ENCODE peak calls at places on chromosome 7, in nine cellular contexts. C is fibroblast of lung, U is T follicular helper cell, O is Caco-2, X is A172, Y is coronary artery, L is choroid plexus epithelial cell, V is HTR-8/SVneo, W is T-helper 1 cell. T is an unnamed sample.

GRCh38 chr7:464712-465461 is 54.8 kb downstream of the PDGFA start:
- DNase-seq in C (peak), U (no peak), O (no peak), X (no peak), Y (no peak), L (peak), V (no peak), W (no peak), T (no peak)

GRCh38 chr7:56003749-56004148 is 39.4 kb downstream of the NIPSNAP2 start:
- DNase-seq in C (no peak), U (no peak), O (no peak), X (no peak), Y (no peak), L (no peak), V (no peak), W (no peak), T (no peak)

GRCh38 chr7:76281006-76281705 is 21.3 kb upstream of the HSPB1 start:
- DNase-seq in C (no peak), U (no peak), O (no peak), X (no peak), Y (no peak), L (no peak), V (no peak), W (no peak), T (no peak)

GRCh38 chr7:36201122-36201723 is 48.2 kb downstream of the EEPD1 start:
- DNase-seq in C (no peak), U (no peak), O (no peak), X (no peak), Y (no peak), L (no peak), V (no peak), W (no peak), T (no peak)

GRCh38 chr7:115087437-115087836 is 165.5 kb downstream of the MDFIC start:
- DNase-seq in C (peak), U (no peak), O (peak), X (peak), Y (no peak), L (peak), V (no peak), W (no peak), T (peak)

GRCh38 chr7:25398418-25398817 is 170.1 kb upstream of the NPVF start:
- DNase-seq in C (no peak), U (no peak), O (no peak), X (no peak), Y (no peak), L (no peak), V (no peak), W (no peak), T (no peak)

GRCh38 chr7:64876792-64877713 is 26.0 kb upstream of the ZNF273 start:
- DNase-seq in C (peak), U (peak), O (no peak), X (no peak), Y (peak), L (peak), V (no peak), W (peak), T (no peak)

GRCh38 chr7:134468475-134468874 is 9.6 kb upstream of the AKR1B1 start:
- DNase-seq in C (no peak), U (no peak), O (no peak), X (no peak), Y (no peak), L (no peak), V (no peak), W (no peak), T (no peak)

GRCh38 chr7:45890902-45891461 is 2.7 kb downstream of the IGFBP1 start:
- DNase-seq in C (peak), U (no peak), O (peak), X (peak), Y (no peak), L (peak), V (peak), W (no peak), T (peak)

GRCh38 chr7:121286742-121287699 is 41.8 kb upstream of the WNT16 start:
- DNase-seq in C (peak), U (no peak), O (no peak), X (peak), Y (no peak), L (peak), V (no peak), W (no peak), T (peak)

GRCh38 chr7:104175336-104175984 is 32.4 kb downstream of the ORC5 start:
- DNase-seq in C (no peak), U (no peak), O (no peak), X (no peak), Y (no peak), L (no peak), V (no peak), W (no peak), T (no peak)

GRCh38 chr7:79529896-79530235 is 76.4 kb upstream of the MAGI2 start:
- DNase-seq in C (peak), U (no peak), O (no peak), X (no peak), Y (no peak), L (peak), V (no peak), W (no peak), T (no peak)

GRCh38 chr7:37052673-37053072 is 328.4 kb upstream of the AOAH start:
- DNase-seq in C (peak), U (no peak), O (peak), X (peak), Y (no peak), L (peak), V (peak), W (no peak), T (peak)

GRCh38 chr7:1532456-1533254 is 2.2 kb downstream of the MAFK start:
- DNase-seq in C (peak), U (peak), O (peak), X (peak), Y (peak), L (peak), V (peak), W (no peak), T (peak)

GRCh38 chr7:96300981-96301380 is 20.9 kb downstream of the SLC25A13 start:
- DNase-seq in C (peak), U (no peak), O (no peak), X (no peak), Y (no peak), L (peak), V (no peak), W (no peak), T (no peak)

GRCh38 chr7:4479367-4480039 is 202.6 kb upstream of the FOXK1 start:
- DNase-seq in C (peak), U (no peak), O (peak), X (peak), Y (no peak), L (peak), V (peak), W (no peak), T (peak)

GRCh38 chr7:79272066-79272669 is 181.3 kb downstream of the MAGI2 start:
- DNase-seq in C (peak), U (no peak), O (peak), X (peak), Y (no peak), L (peak), V (no peak), W (no peak), T (peak)

GRCh38 chr7:151806204-151806603 is 70.7 kb downstream of the PRKAG2 start:
- DNase-seq in C (peak), U (no peak), O (no peak), X (no peak), Y (no peak), L (peak), V (no peak), W (no peak), T (no peak)

GRCh38 chr7:28646371-28647075 is 234.2 kb downstream of the CREB5 start:
- DNase-seq in C (no peak), U (no peak), O (peak), X (no peak), Y (no peak), L (no peak), V (no peak), W (no peak), T (no peak)

GRCh38 chr7:129271500-129272355 is 46.9 kb downstream of the AHCYL2 start:
- DNase-seq in C (peak), U (peak), O (peak), X (peak), Y (no peak), L (peak), V (peak), W (peak), T (peak)

GRCh38 chr7:4725014-4725951 is 43.2 kb downstream of the FOXK1 start:
- DNase-seq in C (peak), U (peak), O (no peak), X (peak), Y (peak), L (peak), V (no peak), W (no peak), T (no peak)

GRCh38 chr7:151888716-151889115 is 11.8 kb upstream of the PRKAG2 start:
- DNase-seq in C (no peak), U (no peak), O (no peak), X (no peak), Y (peak), L (no peak), V (no peak), W (no peak), T (no peak)

GRCh38 chr7:44104880-44105771 is 981 bp downstream of the AEBP1 start:
- DNase-seq in C (peak), U (no peak), O (no peak), X (peak), Y (no peak), L (peak), V (peak), W (no peak), T (no peak)

GRCh38 chr7:120064565-120064964 is 208.4 kb upstream of the KCND2 start:
- DNase-seq in C (peak), U (no peak), O (no peak), X (no peak), Y (no peak), L (peak), V (no peak), W (no peak), T (no peak)

GRCh38 chr7:136677456-136678365 is 190.7 kb upstream of the CHRM2 start:
- DNase-seq in C (peak), U (no peak), O (no peak), X (peak), Y (no peak), L (peak), V (no peak), W (no peak), T (no peak)

GRCh38 chr7:155652156-155653124 is 8.0 kb downstream of the RBM33 start:
- DNase-seq in C (no peak), U (no peak), O (no peak), X (no peak), Y (no peak), L (no peak), V (no peak), W (no peak), T (no peak)

T was measured in RKO.